ENCODE peak calls at places on chromosome 5, in four cellular contexts. K is K562, U is IMR-90, T is GM12878. I is an unnamed sample.
A peak's percentile ranks its signal among the peaks of the same experiment; 100 is the strongest.

GRCh38 chr5:72137826-72138409 is 30.6 kb downstream of the MAP1B start:
- DNase-seq in K (no peak), U (no peak), T (no peak), I (peak; percentile 51)

GRCh38 chr5:54632131-54632551 is 114.6 kb downstream of the SNX18 start:
- DNase-seq in K (no peak), U (no peak), T (no peak), I (no peak)

GRCh38 chr5:180007582-180007981 is 64.0 kb downstream of the RNF130 start:
- DNase-seq in K (peak; percentile 87), U (no peak), T (no peak), I (no peak)

GRCh38 chr5:106699198-106699597 is 971.5 kb downstream of the EFNA5 start:
- DNase-seq in K (no peak), U (no peak), T (no peak), I (no peak)

GRCh38 chr5:51495672-51496071 is 112.4 kb downstream of the ISL1 start:
- DNase-seq in K (no peak), U (peak; percentile 6), T (no peak), I (peak; percentile 19)

GRCh38 chr5:139185589-139185988 is 12.6 kb downstream of the SIL1 start:
- DNase-seq in K (no peak), U (no peak), T (no peak), I (no peak)

GRCh38 chr5:35804201-35804653 is 52.5 kb upstream of the IL7R start:
- DNase-seq in K (no peak), U (no peak), T (no peak), I (no peak)

GRCh38 chr5:154044099-154044498 is 5.3 kb downstream of the MFAP3 start:
- DNase-seq in K (no peak), U (no peak), T (no peak), I (no peak)

GRCh38 chr5:141951341-141951781 is 6.6 kb downstream of the PCDH12 start:
- DNase-seq in K (peak; percentile 43), U (no peak), T (no peak), I (peak; percentile 69)

GRCh38 chr5:115855959-115856358 is 14.2 kb downstream of the AP3S1 start:
- DNase-seq in K (no peak), U (peak; percentile 24), T (no peak), I (no peak)

GRCh38 chr5:62284946-62285891 is 20.8 kb upstream of the KIF2A start:
- DNase-seq in K (peak; percentile 82), U (no peak), T (peak; percentile 71), I (no peak)

GRCh38 chr5:74154526-74154925 is 486.0 kb downstream of the ENC1 start:
- DNase-seq in K (no peak), U (no peak), T (no peak), I (no peak)

GRCh38 chr5:74143724-74144330 is 496.7 kb downstream of the ENC1 start:
- DNase-seq in K (peak; percentile 35), U (no peak), T (no peak), I (no peak)

GRCh38 chr5:74148321-74148720 is 492.2 kb downstream of the ENC1 start:
- DNase-seq in K (no peak), U (no peak), T (no peak), I (no peak)

GRCh38 chr5:74145904-74146303 is 494.6 kb downstream of the ENC1 start:
- DNase-seq in K (no peak), U (no peak), T (no peak), I (no peak)

GRCh38 chr5:74149395-74149794 is 491.1 kb downstream of the ENC1 start:
- DNase-seq in K (no peak), U (peak; percentile 91), T (no peak), I (peak; percentile 81)
- TF ChIP-seq FOS in K (no peak), U (no peak), T (no peak), I (peak; percentile 15)

GRCh38 chr5:157915638-157916037 is 56.7 kb upstream of the CLINT1 start:
- DNase-seq in K (peak; percentile 24), U (peak; percentile 13), T (no peak), I (peak; percentile 84)
- TF ChIP-seq FOS in K (no peak), U (no peak), T (no peak), I (no peak)

GRCh38 chr5:88248094-88248493 is 20.6 kb downstream of the TMEM161B start:
- DNase-seq in K (no peak), U (no peak), T (no peak), I (no peak)
- TF ChIP-seq FOS in K (no peak), U (no peak), T (no peak), I (no peak)

GRCh38 chr5:41115281-41115680 is 44.1 kb upstream of the MROH2B start:
- DNase-seq in K (no peak), U (peak; percentile 94), T (no peak), I (no peak)

GRCh38 chr5:41118177-41118576 is 47.0 kb upstream of the MROH2B start:
- DNase-seq in K (no peak), U (no peak), T (no peak), I (no peak)

GRCh38 chr5:41109186-41109585 is 38.0 kb upstream of the MROH2B start:
- DNase-seq in K (no peak), U (peak; percentile 78), T (no peak), I (no peak)

DNA sequence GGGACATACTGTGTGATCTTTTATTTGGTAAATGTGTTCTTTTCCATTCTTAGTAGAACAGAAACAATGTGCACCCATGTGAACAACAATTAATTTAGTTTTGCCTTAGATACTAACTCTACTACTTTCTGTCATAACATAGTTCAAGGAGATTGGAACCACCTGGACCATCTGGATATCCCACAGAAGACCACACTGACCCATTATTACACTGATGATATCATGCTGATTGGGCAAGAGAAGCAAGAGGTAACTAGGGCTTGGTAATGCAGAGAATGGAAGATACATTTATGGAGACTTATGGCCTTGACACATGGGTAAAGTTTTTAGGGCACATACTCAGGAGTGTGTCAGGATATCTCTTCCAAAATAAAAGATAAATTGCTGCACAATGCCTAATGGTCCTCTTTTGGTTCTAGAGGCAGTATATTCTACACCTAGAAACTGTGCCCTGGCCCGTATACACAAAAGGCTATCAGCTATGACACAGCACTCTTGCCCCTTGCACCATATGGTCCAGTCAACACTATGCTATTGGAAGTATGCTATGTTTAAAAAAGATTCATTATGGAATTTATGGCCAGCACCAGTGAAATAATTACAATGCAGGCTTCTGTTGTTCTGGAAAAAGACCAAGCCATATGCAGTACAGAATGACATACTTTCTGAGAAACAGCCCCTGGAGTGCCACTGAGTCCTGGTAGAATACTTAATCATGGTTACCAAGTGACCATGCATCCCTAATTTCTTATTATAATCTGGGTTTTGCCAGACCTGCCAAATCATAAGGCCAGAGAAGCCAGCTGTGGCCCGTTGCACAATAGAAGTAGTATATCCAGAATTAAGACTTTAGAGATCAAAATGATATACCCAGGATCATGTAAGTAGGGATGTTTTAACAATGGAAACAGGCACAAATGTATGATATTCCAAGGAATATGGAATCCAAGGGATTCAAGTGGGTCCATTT is 41.6 kb upstream of the MROH2B start:
- DNase-seq in K (no peak), U (peak; percentile 86), T (no peak), I (no peak)
- TF ChIP-seq FOS in K (no peak), U (no peak), T (no peak), I (no peak)

GRCh38 chr5:997001-997474 is 11.6 kb upstream of the NKD2 start:
- DNase-seq in K (peak; percentile 44), U (no peak), T (no peak), I (no peak)
- TF ChIP-seq FOS in K (no peak), U (no peak), T (no peak), I (no peak)

GRCh38 chr5:147791181-147791580 is 8.7 kb upstream of the JAKMIP2 start:
- DNase-seq in K (no peak), U (no peak), T (no peak), I (no peak)
- TF ChIP-seq FOS in K (no peak), U (no peak), T (no peak), I (no peak)

DNA sequence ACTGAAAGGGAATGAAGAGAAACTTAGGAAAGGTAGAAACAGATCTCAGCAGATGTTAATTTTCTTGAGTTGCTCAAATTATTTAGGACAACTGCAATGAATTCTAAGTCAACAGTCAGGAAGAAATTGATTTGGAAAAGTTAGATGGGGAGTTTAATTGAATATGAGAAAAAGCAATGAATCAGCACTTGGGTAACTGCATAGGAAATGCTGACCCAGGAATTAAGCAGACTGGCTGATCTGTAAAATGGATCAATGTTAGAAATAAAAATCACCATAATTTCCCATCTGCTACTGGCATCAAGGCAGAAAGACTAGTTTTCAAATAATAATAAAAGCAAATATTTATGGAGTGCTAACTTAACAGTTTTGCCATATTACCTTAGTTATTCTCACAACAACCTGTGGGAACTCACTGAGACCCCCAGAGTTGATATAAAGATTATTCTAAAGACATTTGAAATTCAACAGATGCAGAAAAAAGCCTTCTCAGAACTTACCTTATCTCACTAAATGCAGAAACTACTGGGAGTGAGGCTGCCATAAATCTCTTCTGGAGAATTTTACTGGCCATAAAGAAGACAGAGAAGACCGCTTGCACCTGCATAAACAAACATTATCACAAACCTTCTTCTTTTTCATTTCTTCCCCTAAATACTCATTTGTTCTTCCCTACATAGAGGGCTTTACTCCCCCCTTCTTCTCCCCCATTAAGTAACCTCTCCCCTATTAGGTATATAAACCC is 22.8 kb upstream of the SLC12A2 start:
- DNase-seq in K (no peak), U (no peak), T (no peak), I (no peak)
- TF ChIP-seq FOS in K (no peak), U (no peak), T (no peak), I (no peak)

DNA sequence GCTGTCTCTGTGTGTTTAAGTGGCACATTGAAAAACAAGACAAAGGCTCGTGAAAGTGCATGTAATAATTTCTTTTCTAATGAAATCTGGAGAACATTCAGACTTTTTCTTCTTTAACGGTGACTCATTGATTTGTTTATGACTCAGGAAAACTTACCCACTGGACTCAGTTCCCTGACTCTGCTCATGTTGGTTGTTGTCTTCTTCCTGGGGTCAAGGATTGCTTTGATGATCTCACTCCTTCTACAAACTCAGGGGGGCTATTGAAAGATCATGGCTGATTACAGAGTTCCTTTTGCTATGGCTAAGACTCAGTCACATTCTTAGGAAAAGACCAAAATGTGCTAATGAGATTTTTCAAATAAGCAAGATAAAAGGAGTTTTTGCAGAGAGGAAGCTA is 141.1 kb upstream of the DAP start:
- DNase-seq in K (no peak), U (peak; percentile 87), T (no peak), I (peak; percentile 43)
- TF ChIP-seq FOS in K (no peak), U (peak; percentile 98), T (no peak), I (peak; percentile 92)

I was measured in endothelial cell of umbilical vein.